ENCODE peak calls at places on chromosomes 2 and 18, in five cellular contexts. M, A, K, C and Q are unnamed samples.

GRCh38 chr18:3753116-3753515 is 303.1 kb downstream of the TGIF1 start:
- DNase-seq in M (no peak), A (no peak), K (no peak), C (no peak), Q (no peak)

GRCh38 chr2:188787661-188788044 is 186.5 kb upstream of the COL3A1 start:
- DNase-seq in M (no peak), A (no peak), K (no peak), C (peak), Q (no peak)

GRCh38 chr2:1808921-1809551 is 64.7 kb upstream of the PXDN start:
- DNase-seq in M (no peak), A (no peak), K (no peak), C (peak), Q (no peak)

GRCh38 chr18:36127866-36128845 is 984 bp downstream of the SLC39A6 start:
- DNase-seq in M (no peak), A (no peak), K (no peak), C (peak), Q (no peak)

GRCh38 chr2:24492283-24493272 is 1.5 kb downstream of the NCOA1 start:
- DNase-seq in M (no peak), A (peak), K (no peak), C (peak), Q (no peak)

GRCh38 chr2:110997646-110998045 is 123.1 kb upstream of the BCL2L11 start:
- DNase-seq in M (no peak), A (no peak), K (no peak), C (no peak), Q (no peak)

GRCh38 chr2:235050992-235051351 is 99.2 kb downstream of the SH3BP4 start:
- DNase-seq in M (no peak), A (peak), K (no peak), C (peak), Q (peak)

GRCh38 chr2:227817940-227818568 is 4.4 kb downstream of the CCL20 start:
- DNase-seq in M (peak), A (peak), K (no peak), C (peak), Q (peak)

GRCh38 chr2:210158236-210158635 is 13.0 kb downstream of the KANSL1L start:
- DNase-seq in M (no peak), A (no peak), K (no peak), C (no peak), Q (no peak)

GRCh38 chr18:57585421-57585820 is 1.1 kb downstream of the FECH start:
- DNase-seq in M (no peak), A (no peak), K (no peak), C (peak), Q (no peak)

GRCh38 chr18:23209796-23210195 is 74.5 kb downstream of the CABLES1 start:
- DNase-seq in M (no peak), A (no peak), K (no peak), C (no peak), Q (no peak)

GRCh38 chr2:158936978-158937377 is 31.5 kb upstream of the TANC1 start:
- DNase-seq in M (no peak), A (no peak), K (no peak), C (peak), Q (no peak)

GRCh38 chr2:74436111-74436803 is 5.5 kb downstream of the RTKN start:
- DNase-seq in M (no peak), A (no peak), K (no peak), C (no peak), Q (no peak)

DNA sequence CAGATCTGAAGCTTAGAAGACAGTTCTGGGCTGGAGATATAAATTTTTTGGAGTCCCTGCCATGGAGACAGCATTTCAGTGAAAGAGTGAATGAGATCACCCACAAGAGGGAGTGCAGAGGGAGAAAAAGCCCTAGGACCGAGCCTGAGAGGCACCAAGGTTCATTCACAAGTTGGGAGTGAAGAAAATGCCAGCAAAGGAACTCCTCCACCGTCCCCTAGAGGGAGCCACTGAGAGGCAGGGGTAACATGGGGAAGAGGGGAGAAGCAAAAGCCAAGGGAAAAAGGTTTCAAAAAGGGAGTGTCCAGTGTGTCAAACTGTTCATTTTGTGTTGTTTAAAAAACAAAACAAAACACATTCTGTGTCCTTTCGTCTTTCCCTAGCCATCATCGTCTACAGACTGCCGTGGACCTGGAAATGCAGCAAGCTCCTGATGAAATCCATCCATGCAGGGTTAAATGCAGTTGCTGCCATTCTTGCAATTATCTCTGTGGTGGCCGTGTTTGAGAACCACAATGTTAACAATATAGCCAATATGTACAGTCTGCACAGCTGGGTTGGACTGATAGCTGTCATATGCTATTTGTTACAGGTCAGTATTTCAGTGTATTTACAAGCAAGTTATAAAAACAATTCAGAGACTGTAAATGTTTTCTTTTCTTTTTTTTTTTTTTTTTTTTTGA is 19.1 kb downstream of the CYBRD1 start:
- DNase-seq in M (no peak), A (no peak), K (no peak), C (no peak), Q (peak)
- TF ChIP-seq CTCF in M (no peak), A (peak), K (peak), C (peak), Q (no peak)

GRCh38 chr18:25935356-25935755 is 155.1 kb downstream of the SS18 start:
- DNase-seq in M (no peak), A (no peak), K (no peak), C (no peak), Q (no peak)
- TF ChIP-seq CTCF in M (no peak), A (no peak), K (no peak), C (no peak), Q (no peak)

DNA sequence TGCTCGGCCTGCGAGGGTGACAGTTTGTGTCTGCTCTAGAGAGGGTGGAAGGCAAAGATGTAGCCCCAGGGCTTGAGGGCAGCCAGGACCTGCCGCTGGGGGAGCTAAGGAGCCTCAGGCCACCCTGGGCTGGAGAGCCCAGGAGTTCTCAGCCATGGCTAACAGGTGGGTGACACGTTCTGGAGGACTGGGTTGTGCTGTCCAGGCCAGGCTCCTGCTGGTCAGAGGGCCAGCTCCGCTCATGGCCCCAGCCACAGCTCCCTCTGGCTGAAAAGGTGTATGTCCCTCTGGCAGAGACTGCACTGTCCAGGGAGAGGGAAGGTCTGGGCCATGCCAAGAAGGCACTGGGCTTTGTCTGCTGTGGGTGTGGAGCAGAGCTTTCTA is 19.2 kb downstream of the TMEM185B start:
- DNase-seq in M (no peak), A (no peak), K (no peak), C (no peak), Q (no peak)
- TF ChIP-seq CTCF in M (no peak), A (no peak), K (peak), C (no peak), Q (no peak)

GRCh38 chr2:9768388-9768787 is 74.9 kb upstream of the TAF1B start:
- DNase-seq in M (no peak), A (no peak), K (no peak), C (no peak), Q (no peak)

GRCh38 chr2:9764153-9764778 is 79.0 kb upstream of the TAF1B start:
- DNase-seq in M (no peak), A (no peak), K (no peak), C (no peak), Q (no peak)

GRCh38 chr2:9767656-9768281 is 75.5 kb upstream of the TAF1B start:
- DNase-seq in M (no peak), A (no peak), K (no peak), C (no peak), Q (no peak)

GRCh38 chr2:9763356-9764152 is 79.7 kb upstream of the TAF1B start:
- DNase-seq in M (no peak), A (no peak), K (no peak), C (peak), Q (no peak)

GRCh38 chr2:9765611-9766531 is 77.4 kb upstream of the TAF1B start:
- DNase-seq in M (no peak), A (no peak), K (no peak), C (no peak), Q (no peak)
- TF ChIP-seq CTCF in M (no peak), A (no peak), K (no peak), C (no peak), Q (no peak)

GRCh38 chr2:238942941-238943715 is 95.2 kb downstream of the TWIST2 start:
- DNase-seq in M (no peak), A (no peak), K (no peak), C (peak), Q (no peak)

GRCh38 chr2:238947243-238947760 is 99.4 kb downstream of the TWIST2 start:
- DNase-seq in M (no peak), A (no peak), K (no peak), C (no peak), Q (no peak)

GRCh38 chr2:238946586-238947242 is 98.8 kb downstream of the TWIST2 start:
- DNase-seq in M (no peak), A (no peak), K (no peak), C (no peak), Q (no peak)

GRCh38 chr2:238947920-238948710 is 100.2 kb downstream of the TWIST2 start:
- DNase-seq in M (no peak), A (peak), K (no peak), C (peak), Q (peak)

GRCh38 chr2:238945433-238946150 is 97.7 kb downstream of the TWIST2 start:
- DNase-seq in M (no peak), A (peak), K (no peak), C (peak), Q (peak)
- TF ChIP-seq CTCF in M (no peak), A (peak), K (peak), C (peak), Q (peak)